ENCODE peak calls at places on chromosome 2, in nine cellular contexts. One of them, this sample, is unnamed.

GRCh38 chr2:98102878-98103277 is 15.9 kb downstream of the VWA3B start:
- DNase-seq in heart left ventricle: no peak
- DNase-seq in adrenal gland: no peak
- DNase-seq in stomach: no peak
- DNase-seq in NB4: no peak
- DNase-seq in A549: no peak
- DNase-seq in endothelial cell of umbilical vein: no peak
- DNase-seq in HCT116: no peak
- DNase-seq in uterus: no peak
- DNase-seq in this sample: no peak

GRCh38 chr2:47650001-47650535 is 132.9 kb upstream of the MSH6 start:
- DNase-seq in stomach: no peak
- DNase-seq in HCT116: no peak
- DNase-seq in adrenal gland: no peak
- DNase-seq in uterus: no peak
- DNase-seq in endothelial cell of umbilical vein: no peak
- DNase-seq in A549: no peak
- DNase-seq in NB4: no peak
- DNase-seq in heart left ventricle: no peak
- DNase-seq in this sample: no peak

GRCh38 chr2:70962885-70963878 is 15.2 kb upstream of the ANKRD53 start:
- DNase-seq in heart left ventricle: no peak
- DNase-seq in HCT116: no peak
- DNase-seq in A549: no peak
- DNase-seq in uterus: no peak
- DNase-seq in endothelial cell of umbilical vein: no peak
- DNase-seq in stomach: no peak
- DNase-seq in adrenal gland: no peak
- DNase-seq in NB4: no peak
- DNase-seq in this sample: no peak

GRCh38 chr2:149101818-149102217 is 63.3 kb downstream of the LYPD6B start:
- DNase-seq in A549: no peak
- DNase-seq in adrenal gland: no peak
- DNase-seq in HCT116: no peak
- DNase-seq in endothelial cell of umbilical vein: no peak
- DNase-seq in stomach: no peak
- DNase-seq in NB4: no peak
- DNase-seq in uterus: no peak
- DNase-seq in heart left ventricle: no peak
- DNase-seq in this sample: no peak

GRCh38 chr2:75705921-75706320 is 4.8 kb downstream of the GCFC2 start:
- DNase-seq in HCT116: no peak
- DNase-seq in adrenal gland: no peak
- DNase-seq in NB4: no peak
- DNase-seq in heart left ventricle: no peak
- DNase-seq in stomach: no peak
- DNase-seq in endothelial cell of umbilical vein: peak
- DNase-seq in uterus: no peak
- DNase-seq in A549: no peak
- DNase-seq in this sample: no peak

GRCh38 chr2:40178171-40178778 is 273.6 kb downstream of the SLC8A1 start:
- DNase-seq in NB4: no peak
- DNase-seq in HCT116: no peak
- DNase-seq in endothelial cell of umbilical vein: no peak
- DNase-seq in stomach: no peak
- DNase-seq in heart left ventricle: no peak
- DNase-seq in A549: no peak
- DNase-seq in uterus: no peak
- DNase-seq in adrenal gland: no peak
- DNase-seq in this sample: no peak

GRCh38 chr2:238220892-238221521 is 17.5 kb upstream of the ILKAP start:
- DNase-seq in A549: no peak
- DNase-seq in adrenal gland: no peak
- DNase-seq in stomach: no peak
- DNase-seq in NB4: no peak
- DNase-seq in HCT116: no peak
- DNase-seq in heart left ventricle: no peak
- DNase-seq in endothelial cell of umbilical vein: no peak
- DNase-seq in uterus: peak
- DNase-seq in this sample: peak

GRCh38 chr2:97935719-97936161 is 60.0 kb downstream of the TMEM131 start:
- DNase-seq in HCT116: peak
- DNase-seq in A549: no peak
- DNase-seq in endothelial cell of umbilical vein: no peak
- DNase-seq in uterus: no peak
- DNase-seq in stomach: no peak
- DNase-seq in heart left ventricle: no peak
- DNase-seq in NB4: peak
- DNase-seq in adrenal gland: peak
- DNase-seq in this sample: no peak

GRCh38 chr2:170972508-170973224 is 43.6 kb downstream of the GORASP2 start:
- DNase-seq in stomach: no peak
- DNase-seq in HCT116: no peak
- DNase-seq in adrenal gland: no peak
- DNase-seq in NB4: peak
- DNase-seq in uterus: no peak
- DNase-seq in A549: no peak
- DNase-seq in endothelial cell of umbilical vein: no peak
- DNase-seq in heart left ventricle: no peak
- DNase-seq in this sample: no peak

GRCh38 chr2:170974304-170974993 is 45.4 kb downstream of the GORASP2 start:
- DNase-seq in A549: peak
- DNase-seq in HCT116: no peak
- DNase-seq in stomach: peak
- DNase-seq in endothelial cell of umbilical vein: no peak
- DNase-seq in heart left ventricle: no peak
- DNase-seq in uterus: no peak
- DNase-seq in NB4: no peak
- DNase-seq in adrenal gland: peak
- DNase-seq in this sample: peak

GRCh38 chr2:170975127-170975942 is 46.3 kb downstream of the GORASP2 start:
- DNase-seq in uterus: no peak
- DNase-seq in A549: no peak
- DNase-seq in stomach: no peak
- DNase-seq in adrenal gland: no peak
- DNase-seq in heart left ventricle: no peak
- DNase-seq in NB4: no peak
- DNase-seq in HCT116: no peak
- DNase-seq in endothelial cell of umbilical vein: no peak
- DNase-seq in this sample: no peak

GRCh38 chr2:170973492-170974303 is 44.6 kb downstream of the GORASP2 start:
- DNase-seq in HCT116: peak
- DNase-seq in NB4: peak
- DNase-seq in stomach: peak
- DNase-seq in heart left ventricle: peak
- DNase-seq in endothelial cell of umbilical vein: peak
- DNase-seq in uterus: peak
- DNase-seq in A549: peak
- DNase-seq in adrenal gland: peak
- DNase-seq in this sample: peak

GRCh38 chr2:170973225-170973491 is 44.1 kb downstream of the GORASP2 start:
- DNase-seq in NB4: no peak
- DNase-seq in A549: no peak
- DNase-seq in stomach: no peak
- DNase-seq in endothelial cell of umbilical vein: no peak
- DNase-seq in adrenal gland: no peak
- DNase-seq in uterus: no peak
- DNase-seq in heart left ventricle: no peak
- DNase-seq in HCT116: no peak
- DNase-seq in this sample: no peak
- TF ChIP-seq POLR2A in NB4: no peak
- TF ChIP-seq POLR2A in A549: no peak
- TF ChIP-seq POLR2A in stomach: no peak
- TF ChIP-seq POLR2A in endothelial cell of umbilical vein: no peak
- TF ChIP-seq POLR2A in adrenal gland: no peak
- TF ChIP-seq POLR2A in uterus: no peak
- TF ChIP-seq POLR2A in heart left ventricle: no peak
- TF ChIP-seq POLR2A in HCT116: no peak
- TF ChIP-seq POLR2A in this sample: no peak

GRCh38 chr2:43250015-43250414 is 23.6 kb upstream of the ZFP36L2 start:
- DNase-seq in uterus: no peak
- DNase-seq in heart left ventricle: no peak
- DNase-seq in NB4: no peak
- DNase-seq in HCT116: no peak
- DNase-seq in A549: no peak
- DNase-seq in stomach: no peak
- DNase-seq in adrenal gland: no peak
- DNase-seq in endothelial cell of umbilical vein: no peak
- DNase-seq in this sample: no peak

GRCh38 chr2:43251171-43251731 is 24.8 kb upstream of the ZFP36L2 start:
- DNase-seq in stomach: no peak
- DNase-seq in endothelial cell of umbilical vein: peak
- DNase-seq in HCT116: no peak
- DNase-seq in adrenal gland: no peak
- DNase-seq in NB4: no peak
- DNase-seq in A549: no peak
- DNase-seq in uterus: peak
- DNase-seq in heart left ventricle: no peak
- DNase-seq in this sample: no peak

GRCh38 chr2:43255249-43255960 is 29.0 kb upstream of the ZFP36L2 start:
- DNase-seq in A549: no peak
- DNase-seq in heart left ventricle: no peak
- DNase-seq in adrenal gland: no peak
- DNase-seq in stomach: no peak
- DNase-seq in NB4: no peak
- DNase-seq in uterus: no peak
- DNase-seq in endothelial cell of umbilical vein: no peak
- DNase-seq in HCT116: no peak
- DNase-seq in this sample: no peak

GRCh38 chr2:43258547-43259156 is 32.2 kb upstream of the ZFP36L2 start:
- DNase-seq in adrenal gland: no peak
- DNase-seq in NB4: no peak
- DNase-seq in stomach: no peak
- DNase-seq in endothelial cell of umbilical vein: no peak
- DNase-seq in uterus: no peak
- DNase-seq in heart left ventricle: no peak
- DNase-seq in HCT116: no peak
- DNase-seq in A549: no peak
- DNase-seq in this sample: no peak

GRCh38 chr2:43254331-43254730 is 27.9 kb upstream of the ZFP36L2 start:
- DNase-seq in stomach: no peak
- DNase-seq in heart left ventricle: no peak
- DNase-seq in endothelial cell of umbilical vein: no peak
- DNase-seq in HCT116: no peak
- DNase-seq in A549: no peak
- DNase-seq in uterus: no peak
- DNase-seq in NB4: no peak
- DNase-seq in adrenal gland: no peak
- DNase-seq in this sample: no peak
- TF ChIP-seq POLR2A in stomach: no peak
- TF ChIP-seq POLR2A in heart left ventricle: no peak
- TF ChIP-seq POLR2A in endothelial cell of umbilical vein: no peak
- TF ChIP-seq POLR2A in HCT116: no peak
- TF ChIP-seq POLR2A in A549: no peak
- TF ChIP-seq POLR2A in uterus: no peak
- TF ChIP-seq POLR2A in NB4: no peak
- TF ChIP-seq POLR2A in adrenal gland: no peak
- TF ChIP-seq POLR2A in this sample: no peak

DNA sequence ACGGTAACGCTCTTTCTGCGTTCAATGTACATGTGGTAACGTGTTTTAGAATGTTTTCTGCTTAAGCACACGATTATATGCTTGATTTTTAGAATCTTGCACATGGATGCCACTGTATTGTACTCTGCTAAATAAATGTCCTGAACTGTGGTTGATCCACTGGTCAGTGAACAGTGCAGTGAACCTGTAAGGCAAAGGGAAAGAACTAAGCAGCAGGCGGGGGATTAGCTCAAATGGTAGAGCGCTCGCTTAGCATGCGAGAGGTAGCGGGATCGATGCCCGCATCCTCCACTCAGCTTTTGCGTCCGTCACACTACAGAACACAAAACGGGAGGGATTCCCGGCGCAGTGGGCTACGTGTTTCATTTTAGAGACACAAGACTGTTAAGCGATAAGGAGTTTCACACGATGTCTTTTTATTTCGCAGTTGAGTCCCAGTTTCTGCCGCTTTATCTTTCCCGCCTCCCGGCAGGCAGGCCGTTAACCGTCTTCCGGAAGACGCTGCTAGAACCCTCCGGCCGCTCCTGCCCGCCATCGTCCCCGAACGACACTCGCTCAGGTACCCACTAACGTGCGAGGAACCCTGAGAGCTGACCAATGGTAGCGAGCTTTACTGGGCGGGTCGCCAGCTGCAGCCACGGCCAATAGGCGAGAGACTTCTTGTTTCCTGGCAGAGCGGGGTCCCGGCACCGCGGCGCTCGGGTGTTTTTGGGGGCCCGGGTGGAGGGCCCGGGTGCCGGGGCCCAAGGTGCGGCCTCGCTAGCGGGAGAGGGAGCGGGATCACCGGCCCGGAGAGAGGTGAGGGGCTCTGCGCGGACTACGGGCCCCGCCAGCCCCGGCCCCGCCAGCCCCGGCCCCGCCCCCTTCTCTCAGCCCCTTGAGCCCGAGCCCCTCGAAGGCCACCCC is at the start of gene AGBL5:
- DNase-seq in endothelial cell of umbilical vein: peak
- DNase-seq in stomach: peak
- DNase-seq in heart left ventricle: peak
- DNase-seq in NB4: peak
- DNase-seq in A549: peak
- DNase-seq in HCT116: peak
- DNase-seq in adrenal gland: peak
- DNase-seq in uterus: peak
- DNase-seq in this sample: peak
- TF ChIP-seq POLR2A in endothelial cell of umbilical vein: no peak
- TF ChIP-seq POLR2A in stomach: no peak
- TF ChIP-seq POLR2A in heart left ventricle: no peak
- TF ChIP-seq POLR2A in NB4: peak
- TF ChIP-seq POLR2A in A549: peak
- TF ChIP-seq POLR2A in HCT116: peak
- TF ChIP-seq POLR2A in adrenal gland: peak
- TF ChIP-seq POLR2A in uterus: peak
- TF ChIP-seq POLR2A in this sample: peak

DNA sequence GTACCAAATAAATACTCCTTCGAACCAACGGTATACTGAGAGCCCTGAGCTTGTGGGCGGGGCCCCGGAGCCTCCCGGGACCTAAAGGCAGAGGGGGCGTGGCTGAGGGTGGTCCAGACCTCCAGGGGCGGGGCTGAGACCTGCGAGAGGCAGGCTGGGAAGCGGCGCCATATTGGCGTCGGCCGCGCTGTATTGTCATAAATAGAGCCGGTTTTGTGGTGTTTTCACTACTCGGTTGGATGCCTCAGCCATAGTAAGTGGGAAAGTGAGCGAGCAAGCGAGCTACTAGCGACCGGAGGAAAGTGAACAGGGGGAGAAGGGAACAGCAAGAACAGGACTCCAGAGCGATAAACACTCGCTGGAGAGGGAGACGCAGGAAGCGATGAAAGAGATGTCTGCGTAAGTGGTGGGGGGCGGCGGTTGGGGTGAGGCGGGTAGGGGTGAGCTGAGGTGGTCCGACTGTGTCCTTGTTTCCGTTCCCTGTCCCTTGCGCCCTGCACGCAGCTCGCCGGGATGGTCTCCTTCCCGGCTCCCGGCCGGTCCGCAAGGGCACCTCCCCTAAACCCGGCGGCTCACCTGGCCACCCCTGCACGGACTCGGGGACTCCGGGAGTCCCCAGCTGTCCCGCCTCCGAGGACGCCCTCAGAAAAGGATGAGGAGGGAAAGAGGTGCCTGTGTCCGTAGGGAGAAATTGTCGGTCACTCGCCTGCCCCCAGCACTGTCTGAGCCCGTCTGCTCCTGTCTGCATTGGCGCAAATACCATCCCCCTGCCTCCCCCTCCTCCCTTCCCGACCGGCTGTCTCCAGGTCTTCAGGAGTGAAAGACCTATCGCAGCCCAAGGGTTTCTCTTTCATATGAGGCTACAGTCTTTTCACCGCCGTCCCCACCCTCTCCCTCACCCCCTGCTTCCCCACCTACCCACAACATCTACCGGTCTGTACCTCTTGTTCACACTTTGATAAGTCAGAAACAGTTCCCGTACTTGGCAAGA is at the start of gene PAPOLG:
- DNase-seq in stomach: peak
- DNase-seq in A549: peak
- DNase-seq in uterus: peak
- DNase-seq in endothelial cell of umbilical vein: peak
- DNase-seq in NB4: peak
- DNase-seq in adrenal gland: peak
- DNase-seq in heart left ventricle: peak
- DNase-seq in HCT116: peak
- DNase-seq in this sample: peak
- TF ChIP-seq POLR2A in stomach: no peak
- TF ChIP-seq POLR2A in A549: peak
- TF ChIP-seq POLR2A in uterus: peak
- TF ChIP-seq POLR2A in endothelial cell of umbilical vein: peak
- TF ChIP-seq POLR2A in NB4: peak
- TF ChIP-seq POLR2A in adrenal gland: peak
- TF ChIP-seq POLR2A in heart left ventricle: no peak
- TF ChIP-seq POLR2A in HCT116: peak
- TF ChIP-seq POLR2A in this sample: peak

This sample was measured in H54.